ENCODE peak calls at places on chromosomes 16 and 17, in eight cellular contexts. K is stomach; A is lower lobe of right lung; L is colonic mucosa; G is CD8-positive, alpha-beta T cell; J is heart left ventricle; X is A549; S is left ventricle myocardium inferior. B is an unnamed sample. For H3K9me3, the result is how much of the 10 kb centered on the place peaks cover.

GRCh38 chr17:64615025-64615677 is 47.0 kb downstream of the SMURF2 start:
- DNase-seq in K (no peak), A (no peak), L (no peak), G (no peak), J (no peak), X (no peak), S (no peak), B (no peak)

GRCh38 chr16:22386976-22387375 is 12.6 kb upstream of the CDR2 start:
- DNase-seq in K (no peak), A (no peak), L (no peak), G (no peak), J (no peak), X (no peak), S (no peak), B (no peak)

GRCh38 chr16:71474864-71475263 is 12.8 kb upstream of the ZNF23 start:
- DNase-seq in K (no peak), A (no peak), L (no peak), G (no peak), J (no peak), X (no peak), S (no peak), B (no peak)

GRCh38 chr17:9244066-9245052 is 223.0 kb downstream of the NTN1 start:
- DNase-seq in K (peak), A (no peak), L (no peak), G (no peak), J (no peak), X (no peak), S (no peak), B (no peak)

GRCh38 chr17:27646232-27646631 is 15.2 kb downstream of the LGALS9 start:
- DNase-seq in K (no peak), A (no peak), L (no peak), G (no peak), J (no peak), X (no peak), S (no peak), B (peak)

GRCh38 chr16:85751665-85752501 is 987 bp upstream of the C16orf74 start:
- DNase-seq in K (no peak), A (no peak), L (no peak), G (no peak), J (no peak), X (no peak), S (no peak), B (no peak)

GRCh38 chr16:8863594-8864424 is 5.0 kb downstream of the CARHSP1 start:
- DNase-seq in K (peak), A (no peak), L (peak), G (no peak), J (no peak), X (peak), S (peak), B (peak)

GRCh38 chr17:70865993-70866804 is 696.9 kb downstream of the KCNJ2 start:
- DNase-seq in K (no peak), A (no peak), L (no peak), G (no peak), J (no peak), X (no peak), S (no peak), B (no peak)

GRCh38 chr17:79789943-79790804 is 6.7 kb downstream of the CBX8 start:
- DNase-seq in K (no peak), A (peak), L (no peak), G (no peak), J (peak), X (peak), S (no peak), B (no peak)

GRCh38 chr16:79047337-79047736 is 553.2 kb downstream of the MAF start:
- DNase-seq in K (no peak), A (no peak), L (no peak), G (no peak), J (no peak), X (peak), S (no peak), B (peak)

GRCh38 chr17:37461668-37462067 is 28.0 kb upstream of the DUSP14 start:
- DNase-seq in K (no peak), A (no peak), L (no peak), G (no peak), J (no peak), X (no peak), S (no peak), B (no peak)

GRCh38 chr16:1740234-1740633 is 31.1 kb downstream of the NME3 start:
- DNase-seq in K (no peak), A (no peak), L (no peak), G (no peak), J (no peak), X (no peak), S (no peak), B (no peak)

GRCh38 chr16:67357561-67357960 is 30.9 kb downstream of the LRRC36 start:
- DNase-seq in K (no peak), A (no peak), L (no peak), G (no peak), J (no peak), X (no peak), S (no peak), B (no peak)

GRCh38 chr16:85187447-85187846 is 75.2 kb upstream of the CIBAR2 start:
- DNase-seq in K (no peak), A (no peak), L (no peak), G (no peak), J (no peak), X (no peak), S (no peak), B (no peak)

GRCh38 chr16:5965321-5965720 is 867.7 kb upstream of the EEF2KMT start:
- DNase-seq in K (no peak), A (no peak), L (no peak), G (no peak), J (no peak), X (no peak), S (no peak), B (no peak)

GRCh38 chr17:29847527-29847931 is 82.5 kb downstream of the SSH2 start:
- DNase-seq in K (no peak), A (no peak), L (no peak), G (no peak), J (no peak), X (no peak), S (no peak), B (no peak)

GRCh38 chr16:15765880-15766279 is 90.9 kb downstream of the MYH11 start:
- DNase-seq in K (no peak), A (no peak), L (peak), G (no peak), J (no peak), X (peak), S (no peak), B (peak)

GRCh38 chr16:77898671-77899211 is 110.4 kb downstream of the VAT1L start:
- DNase-seq in K (no peak), A (no peak), L (no peak), G (no peak), J (no peak), X (no peak), S (no peak), B (no peak)

GRCh38 chr16:86191663-86192062 is 292.7 kb downstream of the IRF8 start:
- DNase-seq in K (no peak), A (no peak), L (no peak), G (no peak), J (no peak), X (no peak), S (no peak), B (no peak)

GRCh38 chr17:81354944-81355327 is 40.3 kb upstream of the BAHCC1 start:
- DNase-seq in K (no peak), A (no peak), L (no peak), G (no peak), J (no peak), X (no peak), S (no peak), B (peak)

GRCh38 chr17:56812971-56813388 is 20.7 kb downstream of the C17orf67 start:
- DNase-seq in K (no peak), A (no peak), L (no peak), G (no peak), J (no peak), X (no peak), S (no peak), B (no peak)

GRCh38 chr16:72332926-72333325 is 161.0 kb upstream of the PMFBP1 start:
- DNase-seq in K (no peak), A (no peak), L (no peak), G (no peak), J (no peak), X (no peak), S (no peak), B (no peak)

GRCh38 chr17:1766382-1767135 is 4.7 kb downstream of the SERPINF1 start:
- DNase-seq in K (no peak), A (no peak), L (no peak), G (no peak), J (no peak), X (no peak), S (no peak), B (no peak)

GRCh38 chr17:5418858-5419355 is 555 bp downstream of the NUP88 start:
- DNase-seq in K (peak), A (peak), L (peak), G (no peak), J (peak), X (peak), S (no peak), B (peak)

GRCh38 chr17:50684612-50685333 is 22.9 kb downstream of the ANKRD40 start:
- DNase-seq in K (peak), A (no peak), L (peak), G (no peak), J (no peak), X (peak), S (no peak), B (peak)

GRCh38 chr16:49859139-49859947 is 3.4 kb upstream of the ZNF423 start:
- DNase-seq in K (no peak), A (no peak), L (peak), G (no peak), J (peak), X (no peak), S (peak), B (no peak)

GRCh38 chr17:17425591-17425990 is 51.2 kb upstream of the MED9 start:
- DNase-seq in K (no peak), A (no peak), L (no peak), G (no peak), J (no peak), X (no peak), S (no peak), B (no peak)

GRCh38 chr16:86955136-86955890 is 361.9 kb downstream of the C16orf95 start:
- DNase-seq in K (no peak), A (no peak), L (no peak), G (no peak), J (no peak), X (no peak), S (no peak), B (no peak)

GRCh38 chr17:81717766-81718089 is 5.6 kb downstream of the SLC25A10 start:
- DNase-seq in K (no peak), A (no peak), L (no peak), G (no peak), J (no peak), X (no peak), S (no peak), B (no peak)

GRCh38 chr16:58243528-58244004 is 45.7 kb upstream of the CSNK2A2 start:
- DNase-seq in K (no peak), A (no peak), L (no peak), G (no peak), J (no peak), X (no peak), S (no peak), B (peak)

GRCh38 chr17:41895617-41896016 is 23.1 kb downstream of the ACLY start:
- DNase-seq in K (no peak), A (no peak), L (no peak), G (no peak), J (no peak), X (no peak), S (peak), B (no peak)

GRCh38 chr16:14284371-14284770 is 213.3 kb downstream of the MRTFB start:
- DNase-seq in K (no peak), A (no peak), L (no peak), G (no peak), J (no peak), X (no peak), S (no peak), B (no peak)

GRCh38 chr17:80477647-80478478 is 1.5 kb upstream of the NPTX1 start:
- DNase-seq in K (no peak), A (no peak), L (no peak), G (peak), J (no peak), X (peak), S (no peak), B (no peak)

GRCh38 chr16:31913668-31914067 is 40.1 kb downstream of the ZNF267 start:
- DNase-seq in K (no peak), A (no peak), L (no peak), G (no peak), J (no peak), X (no peak), S (no peak), B (no peak)
- H3K9me3 ChIP-seq in K (half or more), A (half or more), L (under half), G (half or more), J (half or more), X (half or more), S (half or more), B (under half)

DNA sequence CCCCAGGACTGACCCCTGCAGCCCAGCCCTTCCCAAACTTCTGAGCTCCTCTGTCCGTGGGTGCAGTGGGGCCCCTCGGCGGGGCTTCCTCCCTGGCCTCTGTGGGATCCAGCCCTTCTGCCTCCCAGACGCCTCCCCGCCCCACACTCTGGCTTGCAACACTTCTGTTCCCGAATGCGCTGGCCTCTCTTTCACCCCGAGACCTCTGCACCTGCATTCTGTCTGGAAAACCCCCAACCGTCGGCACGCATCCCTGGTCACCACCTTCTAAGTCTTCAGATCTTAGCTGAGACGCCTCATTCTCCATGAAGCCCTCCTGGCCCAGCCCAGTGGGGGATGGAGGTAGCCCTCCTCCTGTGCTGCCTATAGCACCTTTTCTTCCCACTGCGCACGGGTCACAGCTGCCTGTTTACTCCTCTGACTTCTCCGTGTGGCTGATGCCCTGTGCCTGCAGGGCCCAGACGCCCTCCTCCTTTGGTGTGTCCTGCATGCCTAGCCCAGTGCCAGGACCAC is 26.4 kb downstream of the TMEM235 start:
- DNase-seq in K (peak), A (peak), L (no peak), G (no peak), J (peak), X (no peak), S (peak), B (no peak)
- H3K4me3 ChIP-seq in K (no peak), A (no peak), L (no peak), G (peak), J (no peak), X (no peak), S (no peak), B (no peak)

GRCh38 chr17:74140282-74140681 is 63.2 kb upstream of the RPL38 start:
- DNase-seq in K (no peak), A (no peak), L (no peak), G (no peak), J (no peak), X (no peak), S (no peak), B (no peak)
- H3K9me3 ChIP-seq in K (under half), A (under half), L (under half), G (under half), J (under half), X (half or more), S (half or more), B (under half)

GRCh38 chr17:66661411-66661843 is 173.5 kb upstream of the CACNG5 start:
- DNase-seq in K (peak), A (no peak), L (no peak), G (no peak), J (no peak), X (peak), S (no peak), B (no peak)
- H3K4me3 ChIP-seq in K (no peak), A (no peak), L (no peak), G (no peak), J (no peak), X (no peak), S (no peak), B (no peak)

GRCh38 chr16:3327514-3327913 is 22.2 kb downstream of the ZNF75A start:
- DNase-seq in K (no peak), A (no peak), L (no peak), G (no peak), J (no peak), X (no peak), S (no peak), B (no peak)

GRCh38 chr16:3317315-3317999 is 12.2 kb downstream of the ZNF75A start:
- DNase-seq in K (no peak), A (no peak), L (no peak), G (no peak), J (no peak), X (peak), S (no peak), B (no peak)

DNA sequence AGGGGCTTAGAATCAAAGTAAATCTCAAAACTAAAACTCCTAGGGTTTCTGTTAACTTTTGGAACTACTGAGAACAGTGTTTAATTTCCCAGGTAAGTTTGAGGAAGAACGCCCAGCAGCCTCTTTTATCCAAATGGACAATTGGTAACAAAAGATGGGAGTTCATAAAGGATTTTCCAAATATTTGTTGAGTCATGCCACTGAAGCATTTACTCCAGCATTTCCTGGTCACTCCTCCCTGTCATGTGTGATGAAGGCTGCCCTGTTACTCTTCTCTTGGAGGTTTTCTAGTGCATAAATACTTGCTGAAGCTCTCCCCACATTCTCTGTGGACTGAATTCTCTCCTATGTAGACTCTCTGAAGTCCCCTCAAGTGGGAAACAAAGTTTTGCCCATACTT is 16.5 kb downstream of the ZNF75A start:
- DNase-seq in K (no peak), A (no peak), L (no peak), G (no peak), J (no peak), X (peak), S (no peak), B (no peak)
- H3K9me3 ChIP-seq in K (half or more), A (half or more), L (under half), G (under half), J (half or more), X (half or more), S (half or more), B (under half)

GRCh38 chr17:38465420-38466345 is 37.4 kb downstream of the ARHGAP23 start:
- DNase-seq in K (peak), A (peak), L (no peak), G (no peak), J (peak), X (peak), S (peak), B (no peak)
- H3K4me3 ChIP-seq in K (peak), A (peak), L (peak), G (no peak), J (peak), X (peak), S (peak), B (no peak)

GRCh38 chr16:10447289-10447688 is 61.4 kb downstream of the ATF7IP2 start:
- DNase-seq in K (no peak), A (no peak), L (no peak), G (no peak), J (no peak), X (no peak), S (no peak), B (no peak)

GRCh38 chr16:10441726-10442125 is 55.9 kb downstream of the ATF7IP2 start:
- DNase-seq in K (no peak), A (no peak), L (no peak), G (no peak), J (no peak), X (no peak), S (no peak), B (no peak)
- H3K9me3 ChIP-seq in K (half or more), A (under half), L (under half), G (under half), J (under half), X (under half), S (half or more), B (under half)

GRCh38 chr17:7882629-7883028 is 6.0 kb upstream of the CHD3 start:
- DNase-seq in K (no peak), A (no peak), L (no peak), G (no peak), J (no peak), X (no peak), S (no peak), B (no peak)
- H3K4me3 ChIP-seq in K (no peak), A (no peak), L (no peak), G (no peak), J (no peak), X (no peak), S (no peak), B (no peak)

DNA sequence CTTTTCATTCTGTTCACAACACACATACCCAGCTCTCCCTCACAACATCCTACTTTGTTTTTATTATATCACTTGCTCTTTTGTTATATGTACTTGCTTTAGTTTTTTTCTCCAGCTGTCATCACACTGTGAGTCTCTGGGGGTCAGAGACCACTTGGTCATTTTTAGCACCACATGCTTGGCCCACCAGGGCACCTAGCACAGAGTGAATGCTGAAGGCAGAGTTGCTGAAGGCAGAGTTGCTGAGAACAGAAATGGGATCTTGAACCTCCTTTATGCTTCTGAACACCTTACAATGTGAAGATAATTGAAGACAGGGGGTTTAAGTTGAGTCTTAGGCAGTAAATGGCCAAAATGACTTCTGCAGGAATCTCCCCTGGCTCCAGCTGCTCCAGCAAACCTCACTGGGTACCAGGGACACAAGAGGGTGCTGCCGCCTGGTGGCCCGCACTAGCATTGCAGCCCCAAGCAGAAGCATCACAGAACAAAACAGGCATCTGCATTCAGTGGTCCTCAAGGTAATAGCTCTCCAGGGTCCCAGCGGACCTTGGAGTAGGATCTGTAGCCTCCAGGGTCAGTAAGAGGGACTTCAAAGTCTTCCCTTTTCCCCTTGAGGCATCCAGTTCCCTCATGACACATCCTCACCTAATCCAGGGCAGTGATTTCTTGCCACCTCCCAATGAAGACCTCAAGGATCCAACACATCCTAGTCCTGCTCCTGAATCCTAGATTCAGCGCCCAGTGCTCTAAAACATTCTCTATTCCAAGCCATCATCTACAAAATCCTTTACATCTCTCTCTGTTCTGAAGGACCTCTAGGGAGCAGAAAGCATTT is 1972.6 kb downstream of the TP53TG3F start:
- DNase-seq in K (no peak), A (no peak), L (no peak), G (no peak), J (no peak), X (peak), S (no peak), B (no peak)
- H3K9me3 ChIP-seq in K (under half), A (under half), L (under half), G (under half), J (under half), X (under half), S (under half), B (under half)

GRCh38 chr16:27852681-27853080 is 210.8 kb downstream of the GSG1L start:
- DNase-seq in K (no peak), A (no peak), L (no peak), G (no peak), J (no peak), X (no peak), S (no peak), B (no peak)
- H3K4me3 ChIP-seq in K (no peak), A (no peak), L (no peak), G (no peak), J (no peak), X (no peak), S (no peak), B (no peak)